ENCODE peak calls at places on chromosomes 13 and 19, in nine cellular contexts. One of them, this sample, is unnamed.

GRCh38 chr13:112795277-112795676 is 105.4 kb downstream of the ATP11A start:
- DNase-seq in lung: no peak
- DNase-seq in uterus: no peak
- DNase-seq in endodermal cell: no peak
- DNase-seq in activated gamma-delta T cell: no peak
- DNase-seq in HT1080: no peak
- DNase-seq in activated CD8-positive, alpha-beta memory T cell treated with anti-CD3 and anti-CD28 coated beads, Interleukin-2, amount 50 U/mL, for 4 hours: no peak
- DNase-seq in GDM1: no peak
- DNase-seq in Right ventricle myocardium superior: no peak
- DNase-seq in this sample: no peak

GRCh38 chr19:45130888-45131615 is 29.7 kb downstream of the NKPD1 start:
- DNase-seq in lung: no peak
- DNase-seq in uterus: no peak
- DNase-seq in endodermal cell: no peak
- DNase-seq in activated gamma-delta T cell: no peak
- DNase-seq in HT1080: peak
- DNase-seq in activated CD8-positive, alpha-beta memory T cell treated with anti-CD3 and anti-CD28 coated beads, Interleukin-2, amount 50 U/mL, for 4 hours: no peak
- DNase-seq in GDM1: no peak
- DNase-seq in Right ventricle myocardium superior: no peak
- DNase-seq in this sample: no peak

GRCh38 chr19:1104452-1105216 is 840 bp downstream of the GPX4 start:
- DNase-seq in lung: peak
- DNase-seq in uterus: peak
- DNase-seq in endodermal cell: peak
- DNase-seq in activated gamma-delta T cell: peak
- DNase-seq in HT1080: peak
- DNase-seq in activated CD8-positive, alpha-beta memory T cell treated with anti-CD3 and anti-CD28 coated beads, Interleukin-2, amount 50 U/mL, for 4 hours: peak
- DNase-seq in GDM1: peak
- DNase-seq in Right ventricle myocardium superior: peak
- DNase-seq in this sample: peak

GRCh38 chr19:33804021-33804799 is 7.5 kb downstream of the KCTD15 start:
- DNase-seq in lung: no peak
- DNase-seq in uterus: peak
- DNase-seq in endodermal cell: no peak
- DNase-seq in activated gamma-delta T cell: no peak
- DNase-seq in HT1080: peak
- DNase-seq in activated CD8-positive, alpha-beta memory T cell treated with anti-CD3 and anti-CD28 coated beads, Interleukin-2, amount 50 U/mL, for 4 hours: no peak
- DNase-seq in GDM1: no peak
- DNase-seq in Right ventricle myocardium superior: peak
- DNase-seq in this sample: no peak

GRCh38 chr13:105579821-105580707 is 955.4 kb downstream of the EFNB2 start:
- DNase-seq in lung: no peak
- DNase-seq in uterus: no peak
- DNase-seq in endodermal cell: no peak
- DNase-seq in activated gamma-delta T cell: no peak
- DNase-seq in HT1080: no peak
- DNase-seq in activated CD8-positive, alpha-beta memory T cell treated with anti-CD3 and anti-CD28 coated beads, Interleukin-2, amount 50 U/mL, for 4 hours: no peak
- DNase-seq in GDM1: no peak
- DNase-seq in Right ventricle myocardium superior: no peak
- DNase-seq in this sample: no peak

GRCh38 chr13:111859361-111860105 is 207.4 kb upstream of the SOX1 start:
- DNase-seq in lung: no peak
- DNase-seq in uterus: no peak
- DNase-seq in endodermal cell: no peak
- DNase-seq in activated gamma-delta T cell: no peak
- DNase-seq in HT1080: no peak
- DNase-seq in activated CD8-positive, alpha-beta memory T cell treated with anti-CD3 and anti-CD28 coated beads, Interleukin-2, amount 50 U/mL, for 4 hours: no peak
- DNase-seq in GDM1: no peak
- DNase-seq in Right ventricle myocardium superior: no peak
- DNase-seq in this sample: no peak

GRCh38 chr13:77717508-77717907 is 20.0 kb downstream of the SLAIN1 start:
- DNase-seq in lung: no peak
- DNase-seq in uterus: no peak
- DNase-seq in endodermal cell: no peak
- DNase-seq in activated gamma-delta T cell: no peak
- DNase-seq in HT1080: no peak
- DNase-seq in activated CD8-positive, alpha-beta memory T cell treated with anti-CD3 and anti-CD28 coated beads, Interleukin-2, amount 50 U/mL, for 4 hours: no peak
- DNase-seq in GDM1: no peak
- DNase-seq in Right ventricle myocardium superior: no peak
- DNase-seq in this sample: no peak

GRCh38 chr19:19662866-19663291 is 597 bp downstream of the ATP13A1 start:
- DNase-seq in lung: peak
- DNase-seq in uterus: no peak
- DNase-seq in endodermal cell: no peak
- DNase-seq in activated gamma-delta T cell: no peak
- DNase-seq in HT1080: peak
- DNase-seq in activated CD8-positive, alpha-beta memory T cell treated with anti-CD3 and anti-CD28 coated beads, Interleukin-2, amount 50 U/mL, for 4 hours: no peak
- DNase-seq in GDM1: no peak
- DNase-seq in Right ventricle myocardium superior: no peak
- DNase-seq in this sample: no peak

GRCh38 chr13:101452519-101453485 is at the start of gene ITGBL1:
- DNase-seq in lung: no peak
- DNase-seq in uterus: no peak
- DNase-seq in endodermal cell: peak
- DNase-seq in activated gamma-delta T cell: peak
- DNase-seq in HT1080: peak
- DNase-seq in activated CD8-positive, alpha-beta memory T cell treated with anti-CD3 and anti-CD28 coated beads, Interleukin-2, amount 50 U/mL, for 4 hours: no peak
- DNase-seq in GDM1: no peak
- DNase-seq in Right ventricle myocardium superior: peak
- DNase-seq in this sample: no peak

GRCh38 chr19:17757125-17757524 is 5.8 kb downstream of the FCHO1 start:
- DNase-seq in lung: no peak
- DNase-seq in uterus: peak
- DNase-seq in endodermal cell: no peak
- DNase-seq in activated gamma-delta T cell: no peak
- DNase-seq in HT1080: peak
- DNase-seq in activated CD8-positive, alpha-beta memory T cell treated with anti-CD3 and anti-CD28 coated beads, Interleukin-2, amount 50 U/mL, for 4 hours: no peak
- DNase-seq in GDM1: no peak
- DNase-seq in Right ventricle myocardium superior: peak
- DNase-seq in this sample: no peak

GRCh38 chr13:42022796-42023493 is 25.5 kb upstream of the DGKH start:
- DNase-seq in lung: no peak
- DNase-seq in uterus: no peak
- DNase-seq in endodermal cell: no peak
- DNase-seq in activated gamma-delta T cell: no peak
- DNase-seq in HT1080: no peak
- DNase-seq in activated CD8-positive, alpha-beta memory T cell treated with anti-CD3 and anti-CD28 coated beads, Interleukin-2, amount 50 U/mL, for 4 hours: no peak
- DNase-seq in GDM1: no peak
- DNase-seq in Right ventricle myocardium superior: no peak
- DNase-seq in this sample: no peak